ENCODE peak calls at places on chromosome 11, in five cellular contexts. One of them, this sample, is unnamed.

GRCh38 chr11:2582958-2583604 is 116.7 kb downstream of the KCNQ1OT1 start:
- DNase-seq in HepG2: no peak
- DNase-seq in fibroblast of lung: no peak
- DNase-seq in OCI-LY7: no peak
- DNase-seq in H9: peak; percentile 24
- DNase-seq in this sample: no peak

GRCh38 chr11:120339394-120339890 is 3.2 kb downstream of the ARHGEF12 start:
- DNase-seq in H9: no peak
- DNase-seq in OCI-LY7: no peak
- DNase-seq in fibroblast of lung: peak; percentile 43
- DNase-seq in HepG2: peak; percentile 40
- DNase-seq in this sample: no peak

GRCh38 chr11:62387381-62387780 is 31.5 kb upstream of the SCGB1A1 start:
- DNase-seq in fibroblast of lung: no peak
- DNase-seq in H9: no peak
- DNase-seq in OCI-LY7: no peak
- DNase-seq in HepG2: no peak
- DNase-seq in this sample: no peak

GRCh38 chr11:13000721-13001120 is 8.4 kb upstream of the RASSF10 start:
- DNase-seq in fibroblast of lung: peak; percentile 43
- DNase-seq in OCI-LY7: no peak
- DNase-seq in HepG2: no peak
- DNase-seq in H9: no peak
- DNase-seq in this sample: no peak

GRCh38 chr11:128052912-128053641 is 534.3 kb downstream of the ETS1 start:
- DNase-seq in OCI-LY7: no peak
- DNase-seq in fibroblast of lung: peak; percentile 89
- DNase-seq in HepG2: no peak
- DNase-seq in H9: no peak
- DNase-seq in this sample: no peak

GRCh38 chr11:126317681-126318641 is 14.1 kb downstream of the DCPS start:
- DNase-seq in H9: no peak
- DNase-seq in OCI-LY7: no peak
- DNase-seq in HepG2: no peak
- DNase-seq in fibroblast of lung: peak; percentile 91
- DNase-seq in this sample: no peak

GRCh38 chr11:12840871-12841516 is 166.8 kb downstream of the TEAD1 start:
- DNase-seq in OCI-LY7: no peak
- DNase-seq in HepG2: no peak
- DNase-seq in fibroblast of lung: no peak
- DNase-seq in H9: no peak
- DNase-seq in this sample: no peak

GRCh38 chr11:113176561-113176960 is 137.8 kb upstream of the TTC12 start:
- DNase-seq in H9: no peak
- DNase-seq in fibroblast of lung: peak; percentile 73
- DNase-seq in OCI-LY7: no peak
- DNase-seq in HepG2: no peak
- DNase-seq in this sample: no peak

GRCh38 chr11:2787816-2788750 is 88.3 kb upstream of the KCNQ1OT1 start:
- DNase-seq in H9: peak; percentile 53
- DNase-seq in HepG2: peak; percentile 61
- DNase-seq in OCI-LY7: no peak
- DNase-seq in fibroblast of lung: no peak
- DNase-seq in this sample: no peak

GRCh38 chr11:67178878-67179277 is 59.8 kb downstream of the KDM2A start:
- DNase-seq in HepG2: no peak
- DNase-seq in fibroblast of lung: peak; percentile 68
- DNase-seq in OCI-LY7: no peak
- DNase-seq in H9: no peak
- DNase-seq in this sample: no peak

GRCh38 chr11:120172054-120172881 is 34.4 kb upstream of the TRIM29 start:
- DNase-seq in HepG2: peak; percentile 63
- DNase-seq in fibroblast of lung: peak; percentile 34
- DNase-seq in OCI-LY7: peak; percentile 56
- DNase-seq in H9: peak; percentile 86
- DNase-seq in this sample: peak; percentile 75

GRCh38 chr11:46238078-46238966 is 39.1 kb upstream of the CREB3L1 start:
- DNase-seq in H9: peak; percentile 64
- DNase-seq in fibroblast of lung: peak; percentile 61
- DNase-seq in OCI-LY7: no peak
- DNase-seq in HepG2: no peak
- DNase-seq in this sample: no peak

GRCh38 chr11:128848815-128849455 is 18.2 kb downstream of the KCNJ1 start:
- DNase-seq in HepG2: peak; percentile 14
- DNase-seq in fibroblast of lung: no peak
- DNase-seq in H9: peak; percentile 88
- DNase-seq in OCI-LY7: peak; percentile 79
- DNase-seq in this sample: peak; percentile 79

GRCh38 chr11:100639140-100639539 is 47.9 kb upstream of the ARHGAP42 start:
- DNase-seq in fibroblast of lung: peak; percentile 70
- DNase-seq in OCI-LY7: no peak
- DNase-seq in HepG2: no peak
- DNase-seq in H9: no peak
- DNase-seq in this sample: no peak

GRCh38 chr11:19577849-19578619 is 134.6 kb upstream of the NAV2 start:
- DNase-seq in fibroblast of lung: peak; percentile 76
- DNase-seq in H9: no peak
- DNase-seq in OCI-LY7: no peak
- DNase-seq in HepG2: no peak
- DNase-seq in this sample: no peak

GRCh38 chr11:68809506-68809905 is 32.2 kb downstream of the CPT1A start:
- DNase-seq in HepG2: no peak
- DNase-seq in H9: no peak
- DNase-seq in OCI-LY7: no peak
- DNase-seq in fibroblast of lung: no peak
- DNase-seq in this sample: no peak

GRCh38 chr11:122317337-122317736 is 201.3 kb upstream of the BLID start:
- DNase-seq in H9: no peak
- DNase-seq in OCI-LY7: no peak
- DNase-seq in HepG2: no peak
- DNase-seq in fibroblast of lung: peak; percentile 92
- DNase-seq in this sample: no peak

GRCh38 chr11:6303657-6304056 is 16.6 kb downstream of the CAVIN3 start:
- DNase-seq in H9: peak; percentile 53
- DNase-seq in HepG2: no peak
- DNase-seq in fibroblast of lung: no peak
- DNase-seq in OCI-LY7: no peak
- DNase-seq in this sample: no peak

GRCh38 chr11:6300325-6300724 is 20.0 kb downstream of the CAVIN3 start:
- DNase-seq in OCI-LY7: no peak
- DNase-seq in HepG2: no peak
- DNase-seq in H9: no peak
- DNase-seq in fibroblast of lung: no peak
- DNase-seq in this sample: no peak

GRCh38 chr11:6297831-6298230 is 22.5 kb downstream of the CAVIN3 start:
- DNase-seq in H9: no peak
- DNase-seq in HepG2: no peak
- DNase-seq in fibroblast of lung: no peak
- DNase-seq in OCI-LY7: peak; percentile 2
- DNase-seq in this sample: peak; percentile 42

GRCh38 chr11:6301096-6301495 is 19.2 kb downstream of the CAVIN3 start:
- DNase-seq in H9: no peak
- DNase-seq in OCI-LY7: no peak
- DNase-seq in fibroblast of lung: no peak
- DNase-seq in HepG2: no peak
- DNase-seq in this sample: no peak

GRCh38 chr11:6298605-6299004 is 21.7 kb downstream of the CAVIN3 start:
- DNase-seq in OCI-LY7: peak; percentile 53
- DNase-seq in fibroblast of lung: peak; percentile 9
- DNase-seq in HepG2: peak; percentile 38
- DNase-seq in H9: peak; percentile 93
- DNase-seq in this sample: peak; percentile 66
- H2AFZ ChIP-seq in OCI-LY7: no peak overlapping the region
- H2AFZ ChIP-seq in fibroblast of lung: no peak overlapping the region
- H2AFZ ChIP-seq in HepG2: no peak overlapping the region
- H2AFZ ChIP-seq in H9: no peak overlapping the region
- H2AFZ ChIP-seq in this sample: no peak overlapping the region

GRCh38 chr11:134149371-134149770 is 74.4 kb downstream of the NCAPD3 start:
- DNase-seq in HepG2: no peak
- DNase-seq in fibroblast of lung: no peak
- DNase-seq in H9: no peak
- DNase-seq in OCI-LY7: no peak
- DNase-seq in this sample: no peak

GRCh38 chr11:134151083-134151747 is 72.6 kb downstream of the NCAPD3 start:
- DNase-seq in HepG2: no peak
- DNase-seq in OCI-LY7: no peak
- DNase-seq in fibroblast of lung: no peak
- DNase-seq in H9: no peak
- DNase-seq in this sample: no peak

GRCh38 chr11:134153147-134153905 is 70.4 kb downstream of the NCAPD3 start:
- DNase-seq in fibroblast of lung: no peak
- DNase-seq in H9: no peak
- DNase-seq in HepG2: no peak
- DNase-seq in OCI-LY7: no peak
- DNase-seq in this sample: no peak

GRCh38 chr11:134152692-134153091 is 71.1 kb downstream of the NCAPD3 start:
- DNase-seq in H9: no peak
- DNase-seq in fibroblast of lung: no peak
- DNase-seq in OCI-LY7: no peak
- DNase-seq in HepG2: no peak
- DNase-seq in this sample: no peak

GRCh38 chr11:134150195-134150903 is 73.4 kb downstream of the NCAPD3 start:
- DNase-seq in OCI-LY7: no peak
- DNase-seq in fibroblast of lung: no peak
- DNase-seq in HepG2: no peak
- DNase-seq in H9: no peak
- DNase-seq in this sample: no peak
- H3K4me2 ChIP-seq in OCI-LY7: no peak overlapping the region
- H3K4me2 ChIP-seq in fibroblast of lung: no peak overlapping the region
- H3K4me2 ChIP-seq in HepG2: no peak overlapping the region
- H3K4me2 ChIP-seq in H9: no peak overlapping the region
- H3K4me2 ChIP-seq in this sample: no peak overlapping the region

GRCh38 chr11:76734456-76735217 is 48.5 kb upstream of the TSKU start:
- DNase-seq in HepG2: no peak
- DNase-seq in H9: no peak
- DNase-seq in OCI-LY7: no peak
- DNase-seq in fibroblast of lung: no peak
- DNase-seq in this sample: no peak

GRCh38 chr11:76732643-76733042 is 50.5 kb upstream of the TSKU start:
- DNase-seq in fibroblast of lung: no peak
- DNase-seq in OCI-LY7: no peak
- DNase-seq in HepG2: no peak
- DNase-seq in H9: no peak
- DNase-seq in this sample: no peak

GRCh38 chr11:76729214-76729613 is 53.9 kb upstream of the TSKU start:
- DNase-seq in fibroblast of lung: no peak
- DNase-seq in OCI-LY7: no peak
- DNase-seq in H9: no peak
- DNase-seq in HepG2: no peak
- DNase-seq in this sample: no peak

GRCh38 chr11:76728778-76729177 is 54.4 kb upstream of the TSKU start:
- DNase-seq in HepG2: no peak
- DNase-seq in H9: no peak
- DNase-seq in fibroblast of lung: no peak
- DNase-seq in OCI-LY7: no peak
- DNase-seq in this sample: no peak

GRCh38 chr11:76730887-76731286 is 52.3 kb upstream of the TSKU start:
- DNase-seq in fibroblast of lung: no peak
- DNase-seq in HepG2: no peak
- DNase-seq in H9: no peak
- DNase-seq in OCI-LY7: no peak
- DNase-seq in this sample: no peak
- H2AFZ ChIP-seq in fibroblast of lung: no peak overlapping the region
- H2AFZ ChIP-seq in HepG2: no peak overlapping the region
- H2AFZ ChIP-seq in H9: no peak overlapping the region
- H2AFZ ChIP-seq in OCI-LY7: no peak overlapping the region
- H2AFZ ChIP-seq in this sample: no peak overlapping the region

GRCh38 chr11:94507485-94507884 is 4.8 kb upstream of the C11orf97 start:
- DNase-seq in OCI-LY7: no peak
- DNase-seq in HepG2: no peak
- DNase-seq in H9: no peak
- DNase-seq in fibroblast of lung: no peak
- DNase-seq in this sample: no peak

GRCh38 chr11:94515398-94515797 is 3.1 kb downstream of the C11orf97 start:
- DNase-seq in fibroblast of lung: no peak
- DNase-seq in HepG2: no peak
- DNase-seq in OCI-LY7: no peak
- DNase-seq in H9: no peak
- DNase-seq in this sample: no peak

GRCh38 chr11:94513091-94513490 is 830 bp downstream of the C11orf97 start:
- DNase-seq in fibroblast of lung: peak; percentile 18
- DNase-seq in OCI-LY7: no peak
- DNase-seq in H9: no peak
- DNase-seq in HepG2: peak; percentile 72
- DNase-seq in this sample: no peak

GRCh38 chr11:94516725-94517124 is 4.5 kb downstream of the C11orf97 start:
- DNase-seq in OCI-LY7: no peak
- DNase-seq in fibroblast of lung: no peak
- DNase-seq in H9: no peak
- DNase-seq in HepG2: peak; percentile 71
- DNase-seq in this sample: no peak

GRCh38 chr11:94511932-94512781 is at the start of gene C11orf97:
- DNase-seq in HepG2: peak; percentile 35
- DNase-seq in H9: peak; percentile 86
- DNase-seq in fibroblast of lung: peak; percentile 54
- DNase-seq in OCI-LY7: no peak
- DNase-seq in this sample: no peak
- H3K4me2 ChIP-seq in HepG2: peak within 1 kb of the TSS; percentile 95
- H3K4me2 ChIP-seq in H9: peak within 1 kb of the TSS; percentile 60
- H3K4me2 ChIP-seq in fibroblast of lung: peak within 1 kb of the TSS; percentile 98
- H3K4me2 ChIP-seq in OCI-LY7: no peak within 1 kb of the TSS
- H3K4me2 ChIP-seq in this sample: peak within 1 kb of the TSS; percentile 33

GRCh38 chr11:1139441-1140066 is 18.2 kb upstream of the MUC5AC start:
- DNase-seq in fibroblast of lung: peak; percentile 87
- DNase-seq in OCI-LY7: no peak
- DNase-seq in HepG2: no peak
- DNase-seq in H9: no peak
- DNase-seq in this sample: no peak
- H2AFZ ChIP-seq in fibroblast of lung: peak overlapping the region; percentile 38
- H2AFZ ChIP-seq in OCI-LY7: no peak overlapping the region
- H2AFZ ChIP-seq in HepG2: no peak overlapping the region
- H2AFZ ChIP-seq in H9: no peak overlapping the region
- H2AFZ ChIP-seq in this sample: no peak overlapping the region

This sample was measured in Karpas-422.